ENCODE peak calls at places on chromosomes 2 and 18, in four cellular contexts. W is heart right ventricle, D is cardiac muscle cell, A is AG04450. U is an unnamed sample. For H3K27me3, the result is how much of the 10 kb centered on the place peaks cover.

GRCh38 chr2:145022671-145023330 is 502.9 kb upstream of the ZEB2 start:
- DNase-seq in W (no peak), D (no peak), A (peak), U (peak)

GRCh38 chr2:241040811-241041334 is 42.5 kb downstream of the SNED1 start:
- DNase-seq in W (no peak), D (no peak), A (no peak), U (no peak)

GRCh38 chr2:66305714-66306113 is 129.2 kb upstream of the MEIS1 start:
- DNase-seq in W (peak), D (no peak), A (no peak), U (no peak)

GRCh38 chr2:190765386-190766173 is 115.0 kb upstream of the GLS start:
- DNase-seq in W (no peak), D (no peak), A (peak), U (peak)

GRCh38 chr2:143128681-143129580 is at the start of gene ARHGAP15:
- DNase-seq in W (peak), D (no peak), A (no peak), U (no peak)

GRCh38 chr2:120389036-120389391 is 43.1 kb downstream of the INHBB start:
- DNase-seq in W (no peak), D (no peak), A (no peak), U (no peak)

GRCh38 chr18:37179384-37179783 is 350.5 kb downstream of the KIAA1328 start:
- DNase-seq in W (no peak), D (no peak), A (no peak), U (no peak)

GRCh38 chr18:57543560-57543959 is 42.9 kb downstream of the FECH start:
- DNase-seq in W (no peak), D (no peak), A (no peak), U (no peak)

GRCh38 chr18:75003089-75003488 is 205.8 kb downstream of the PTGR3 start:
- DNase-seq in W (no peak), D (no peak), A (no peak), U (no peak)

GRCh38 chr2:177547772-177548171 is 155.2 kb downstream of the AGPS start:
- DNase-seq in W (no peak), D (no peak), A (no peak), U (no peak)

GRCh38 chr2:193963472-193964119 is 1693.4 kb upstream of the SLC39A10 start:
- DNase-seq in W (no peak), D (peak), A (no peak), U (peak)

GRCh38 chr2:152411154-152411553 is 76.2 kb downstream of the FMNL2 start:
- DNase-seq in W (no peak), D (no peak), A (no peak), U (no peak)

GRCh38 chr2:157264099-157264498 is 6.6 kb downstream of the GALNT5 start:
- DNase-seq in W (no peak), D (no peak), A (no peak), U (no peak)

GRCh38 chr2:89763254-89763580 is 1071.7 kb downstream of the RPIA start:
- DNase-seq in W (no peak), D (no peak), A (no peak), U (no peak)

GRCh38 chr18:21183670-21184069 is 58.4 kb upstream of the GREB1L start:
- DNase-seq in W (no peak), D (no peak), A (no peak), U (no peak)

GRCh38 chr2:42973771-42974170 is 181.4 kb upstream of the HAAO start:
- DNase-seq in W (no peak), D (peak), A (no peak), U (no peak)

GRCh38 chr2:42974303-42974696 is 181.9 kb upstream of the HAAO start:
- DNase-seq in W (no peak), D (no peak), A (no peak), U (no peak)

GRCh38 chr2:42976400-42976799 is 184.0 kb upstream of the HAAO start:
- DNase-seq in W (no peak), D (no peak), A (no peak), U (no peak)

GRCh38 chr2:42974697-42975357 is 182.4 kb upstream of the HAAO start:
- DNase-seq in W (peak), D (peak), A (no peak), U (no peak)

DNA sequence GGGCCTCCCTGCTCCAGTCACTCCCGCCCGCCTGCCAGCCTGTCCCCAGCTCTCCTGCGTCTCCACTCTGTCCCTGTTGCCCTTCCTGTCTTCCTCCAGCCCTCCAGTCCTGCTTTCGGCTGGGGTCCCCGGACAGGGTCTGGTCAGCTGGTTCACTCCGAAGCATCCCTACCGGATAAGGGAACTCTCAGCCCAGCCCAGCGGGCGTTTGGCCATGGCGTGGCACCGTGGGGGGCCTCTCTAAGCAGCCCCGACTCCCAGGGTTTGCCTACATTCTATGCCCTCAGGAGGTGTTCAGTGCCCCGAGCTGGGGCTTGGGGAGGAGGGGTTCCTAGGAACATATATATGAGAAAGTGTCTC is 183.0 kb upstream of the HAAO start:
- DNase-seq in W (no peak), D (no peak), A (no peak), U (no peak)
- H3K4me3 ChIP-seq in W (no peak), D (no peak), A (peak), U (peak)

GRCh38 chr18:35144628-35145027 is 96.2 kb upstream of the ZNF397 start:
- DNase-seq in W (no peak), D (no peak), A (no peak), U (no peak)

GRCh38 chr18:35141077-35141476 is 99.8 kb upstream of the ZNF397 start:
- DNase-seq in W (no peak), D (no peak), A (no peak), U (no peak)

GRCh38 chr18:35142270-35142605 is 98.6 kb upstream of the ZNF397 start:
- DNase-seq in W (no peak), D (no peak), A (no peak), U (no peak)

GRCh38 chr18:35141567-35142269 is 99.1 kb upstream of the ZNF397 start:
- DNase-seq in W (no peak), D (no peak), A (no peak), U (no peak)

GRCh38 chr18:35143615-35144596 is 96.9 kb upstream of the ZNF397 start:
- DNase-seq in W (peak), D (peak), A (peak), U (no peak)
- TF ChIP-seq CTCF in W (peak), D (peak), A (peak), U (peak)

DNA sequence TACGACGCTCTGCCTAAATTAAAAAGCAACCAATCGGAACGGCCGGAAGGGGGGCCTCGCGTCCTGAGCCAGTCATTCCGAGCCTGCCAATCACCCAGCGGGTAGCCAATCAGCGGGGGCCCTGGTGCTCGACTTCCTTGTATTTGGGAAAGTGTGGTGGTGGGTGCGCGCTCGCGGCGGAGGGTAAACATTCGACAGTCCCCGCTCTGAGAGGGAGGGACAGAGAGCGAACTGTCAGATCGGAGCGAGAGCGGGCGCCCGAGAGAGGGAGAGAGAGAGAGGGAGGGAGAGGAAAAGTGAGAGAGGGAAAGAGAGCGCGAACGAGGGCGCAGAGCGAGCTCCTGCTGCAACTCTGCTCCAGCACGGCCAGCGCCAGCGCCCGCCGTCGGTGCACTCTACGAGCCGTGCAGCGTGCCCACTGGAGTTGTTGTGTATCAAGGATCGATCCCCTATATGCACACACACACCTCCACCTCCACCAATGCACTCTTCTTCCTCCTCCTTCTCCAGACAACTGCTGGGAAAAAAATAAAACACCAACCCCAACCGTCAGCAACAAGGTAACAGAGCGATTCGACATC is at the start of gene POU3F3:
- DNase-seq in W (peak), D (peak), A (no peak), U (peak)
- H3K27me3 ChIP-seq in W (half or more), D (half or more), A (half or more), U (under half)

GRCh38 chr18:677951-678363 is 20.5 kb downstream of the TYMS start:
- DNase-seq in W (no peak), D (no peak), A (no peak), U (no peak)
- H3K4me3 ChIP-seq in W (no peak), D (no peak), A (no peak), U (no peak)

GRCh38 chr18:24603151-24603550 is 142.7 kb downstream of the HRH4 start:
- DNase-seq in W (no peak), D (peak), A (no peak), U (no peak)
- TF ChIP-seq CTCF in W (no peak), D (no peak), A (no peak), U (no peak)

GRCh38 chr18:33580540-33580939 is 2.5 kb downstream of the ASXL3 start:
- DNase-seq in W (no peak), D (no peak), A (no peak), U (no peak)
- H3K27me3 ChIP-seq in W (under half), D (under half), A (under half), U (under half)

DNA sequence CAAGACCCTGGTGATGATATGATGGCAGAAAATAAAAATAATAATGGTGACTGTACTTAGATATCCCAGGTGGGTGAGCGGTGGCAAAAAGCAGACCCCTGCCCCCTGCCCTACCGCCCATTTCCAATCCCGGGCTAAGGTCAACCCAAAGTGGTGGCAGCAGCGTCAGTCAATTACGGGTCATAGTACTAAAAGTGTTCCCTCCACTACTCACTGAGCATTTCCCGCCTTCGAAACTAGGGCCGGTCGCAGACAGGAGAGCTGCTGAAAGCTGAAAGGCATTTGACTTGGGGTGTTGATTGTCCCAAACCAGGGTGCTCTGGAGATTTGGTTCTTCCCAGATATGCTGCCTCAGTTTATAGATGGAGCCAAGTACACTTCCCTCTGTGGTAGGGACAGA is 169.2 kb downstream of the MSH2 start:
- DNase-seq in W (no peak), D (no peak), A (no peak), U (no peak)
- H3K4me3 ChIP-seq in W (no peak), D (no peak), A (no peak), U (no peak)

DNA sequence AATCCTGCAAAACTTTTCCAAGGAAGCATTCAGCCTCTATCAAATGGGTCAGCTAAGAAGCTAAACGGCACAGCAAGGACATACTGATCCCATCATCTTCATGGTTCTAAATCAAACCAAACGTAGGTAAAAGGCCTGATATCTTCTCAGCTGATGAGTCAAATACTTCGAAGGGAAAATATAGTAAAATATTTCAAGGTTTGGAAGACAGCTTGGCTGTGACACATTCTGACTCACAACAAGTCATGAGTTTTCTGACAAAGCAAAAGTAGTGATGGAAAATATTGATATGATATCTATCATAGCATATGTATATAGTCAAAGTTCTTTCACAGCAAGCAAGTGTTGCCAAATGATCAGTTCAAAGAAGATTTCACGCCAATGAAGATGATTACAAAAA is 31.5 kb downstream of the DOCK10 start:
- DNase-seq in W (no peak), D (no peak), A (no peak), U (peak)
- TF ChIP-seq CTCF in W (no peak), D (no peak), A (no peak), U (no peak)

GRCh38 chr18:22687892-22688680 is 245.0 kb upstream of the RBBP8 start:
- DNase-seq in W (no peak), D (no peak), A (no peak), U (no peak)
- H3K27me3 ChIP-seq in W (under half), D (under half), A (under half), U (under half)

GRCh38 chr2:136118819-136119716 is 1.1 kb upstream of the CXCR4 start:
- DNase-seq in W (peak), D (peak), A (no peak), U (no peak)
- H3K4me3 ChIP-seq in W (peak), D (peak), A (no peak), U (peak)

U was measured in kidney epithelial cell.